ENCODE peak calls at places on chromosomes 16 and 17, in four cellular contexts. P, L, D and N are unnamed samples.

GRCh38 chr17:79294459-79295071 is 219.9 kb downstream of the ENGASE start:
- DNase-seq in P (no peak), L (no peak), D (peak), N (no peak)

GRCh38 chr17:46769531-46770438 is 48.7 kb downstream of the WNT3 start:
- DNase-seq in P (no peak), L (no peak), D (no peak), N (no peak)

GRCh38 chr17:32947736-32948135 is 19.8 kb downstream of the TMEM98 start:
- DNase-seq in P (no peak), L (no peak), D (no peak), N (no peak)

GRCh38 chr17:75889454-75889853 is 7.3 kb downstream of the TRIM65 start:
- DNase-seq in P (no peak), L (no peak), D (no peak), N (no peak)

GRCh38 chr17:29060475-29060874 is 17.5 kb downstream of the PIPOX start:
- DNase-seq in P (no peak), L (no peak), D (no peak), N (no peak)

GRCh38 chr17:79623786-79624657 is 13.2 kb upstream of the RBFOX3 start:
- DNase-seq in P (no peak), L (no peak), D (no peak), N (no peak)

GRCh38 chr17:7445011-7445927 is at the start of gene CHRNB1:
- DNase-seq in P (peak), L (no peak), D (peak), N (no peak)

GRCh38 chr16:54436342-54436741 is 149.8 kb upstream of the IRX3 start:
- DNase-seq in P (no peak), L (no peak), D (no peak), N (no peak)

GRCh38 chr17:8654822-8655221 is 24.3 kb upstream of the MYH10 start:
- DNase-seq in P (no peak), L (no peak), D (no peak), N (no peak)

GRCh38 chr17:78563189-78564145 is 13.7 kb downstream of the DNAH17 start:
- DNase-seq in P (no peak), L (no peak), D (peak), N (no peak)

GRCh38 chr16:77435240-77435819 is 496 bp upstream of the ADAMTS18 start:
- DNase-seq in P (no peak), L (no peak), D (no peak), N (no peak)

GRCh38 chr17:44887016-44887415 is 12.2 kb downstream of the EFTUD2 start:
- DNase-seq in P (no peak), L (no peak), D (no peak), N (no peak)

GRCh38 chr16:17173134-17173729 is 297.5 kb downstream of the XYLT1 start:
- DNase-seq in P (no peak), L (peak), D (peak), N (no peak)

GRCh38 chr17:17391575-17392370 is 85.0 kb upstream of the MED9 start:
- DNase-seq in P (no peak), L (no peak), D (no peak), N (no peak)

GRCh38 chr16:67805718-67806427 is 487 bp downstream of the RANBP10 start:
- DNase-seq in P (no peak), L (no peak), D (peak), N (no peak)

GRCh38 chr16:54059319-54059718 is 227.3 kb downstream of the IRX3 start:
- DNase-seq in P (no peak), L (no peak), D (no peak), N (no peak)

GRCh38 chr16:2690852-2691251 is 8.5 kb downstream of the KCTD5 start:
- DNase-seq in P (no peak), L (no peak), D (no peak), N (no peak)

GRCh38 chr17:39231091-39231561 is 5.4 kb upstream of the STAC2 start:
- DNase-seq in P (no peak), L (no peak), D (no peak), N (no peak)

GRCh38 chr17:58121925-58122324 is 26.3 kb upstream of the OR4D1 start:
- DNase-seq in P (peak), L (no peak), D (no peak), N (no peak)